ENCODE peak calls at places on chromosome X, in five cellular contexts. Q, S, H, B and A are unnamed samples. For H3K4me1, the result is how much of the 10 kb centered on the place peaks cover.

GRCh38 chrX:22097295-22097694 is 65.2 kb downstream of the PHEX start:
- DNase-seq in B (peak), Q (peak), S (peak), H (peak), A (peak)

GRCh38 chrX:3262906-3263305 is 83.5 kb downstream of the MXRA5 start:
- DNase-seq in S (peak), Q (peak), B (peak), H (peak), A (peak)

GRCh38 chrX:102934624-102935023 is 2.4 kb upstream of the RAB40AL start:
- DNase-seq in H (peak), B (peak), Q (peak), S (peak), A (peak)

GRCh38 chrX:5936438-5936837 is 292.2 kb downstream of the NLGN4X start:
- DNase-seq in B (no peak), S (peak), H (no peak), Q (no peak), A (peak)

GRCh38 chrX:41528784-41529183 is 81.6 kb downstream of the NYX start:
- DNase-seq in S (no peak), B (no peak), H (no peak), Q (no peak), A (no peak)

GRCh38 chrX:112545051-112545450 is 134.7 kb downstream of the LHFPL1 start:
- DNase-seq in S (no peak), H (no peak), Q (peak), B (no peak), A (no peak)

GRCh38 chrX:136259543-136259942 is 8.3 kb upstream of the MAP7D3 start:
- DNase-seq in H (peak), S (peak), Q (peak), B (no peak), A (no peak)

GRCh38 chrX:41921492-41922124 is 1.7 kb downstream of the CASK start:
- DNase-seq in Q (peak), B (peak), H (peak), S (peak), A (peak)

GRCh38 chrX:33741807-33742206 is 390.3 kb downstream of the FAM47A start:
- DNase-seq in B (no peak), S (no peak), H (no peak), Q (no peak), A (no peak)

GRCh38 chrX:115362334-115363095 is 73.0 kb downstream of the LUZP4 start:
- DNase-seq in B (no peak), Q (peak), H (peak), S (peak), A (peak)

GRCh38 chrX:52346462-52347165 is 22.2 kb upstream of the XAGE2 start:
- DNase-seq in H (no peak), S (no peak), Q (peak), B (peak), A (peak)

GRCh38 chrX:41634284-41634683 is 54.5 kb upstream of the GPR34 start:
- DNase-seq in B (no peak), H (peak), S (peak), Q (peak), A (no peak)

GRCh38 chrX:68579810-68580209 is 67.7 kb upstream of the STARD8 start:
- DNase-seq in H (no peak), S (no peak), B (no peak), Q (no peak), A (no peak)

GRCh38 chrX:39886282-39886681 is 211.5 kb downstream of the BCOR start:
- DNase-seq in Q (no peak), H (no peak), S (no peak), B (no peak), A (no peak)

GRCh38 chrX:19673334-19674040 is 158.2 kb upstream of the MAP3K15 start:
- DNase-seq in S (peak), B (peak), Q (peak), H (peak), A (peak)

GRCh38 chrX:103845165-103845653 is 13.2 kb upstream of the RAB9B start:
- DNase-seq in S (peak), H (peak), B (peak), Q (peak), A (peak)

GRCh38 chrX:51053741-51054140 is 143.2 kb downstream of the BMP15 start:
- DNase-seq in H (no peak), B (no peak), Q (no peak), S (no peak), A (no peak)

GRCh38 chrX:13440166-13440565 is 120.3 kb upstream of the ATXN3L start:
- DNase-seq in B (no peak), H (peak), Q (peak), S (no peak), A (no peak)

GRCh38 chrX:72309297-72310071 is 3.8 kb upstream of the CITED1 start:
- DNase-seq in B (no peak), S (no peak), H (no peak), Q (no peak), A (no peak)

GRCh38 chrX:24332868-24333267 is 19.0 kb upstream of the SUPT20HL2 start:
- DNase-seq in H (no peak), Q (no peak), S (no peak), B (no peak), A (no peak)

GRCh38 chrX:1500701-1501624 is 36.0 kb downstream of the P2RY8 start:
- DNase-seq in Q (no peak), H (no peak), B (no peak), S (no peak), A (no peak)
- H3K4me1 ChIP-seq in Q (under half), H (under half), B (under half), S (under half), A (under half)

DNA sequence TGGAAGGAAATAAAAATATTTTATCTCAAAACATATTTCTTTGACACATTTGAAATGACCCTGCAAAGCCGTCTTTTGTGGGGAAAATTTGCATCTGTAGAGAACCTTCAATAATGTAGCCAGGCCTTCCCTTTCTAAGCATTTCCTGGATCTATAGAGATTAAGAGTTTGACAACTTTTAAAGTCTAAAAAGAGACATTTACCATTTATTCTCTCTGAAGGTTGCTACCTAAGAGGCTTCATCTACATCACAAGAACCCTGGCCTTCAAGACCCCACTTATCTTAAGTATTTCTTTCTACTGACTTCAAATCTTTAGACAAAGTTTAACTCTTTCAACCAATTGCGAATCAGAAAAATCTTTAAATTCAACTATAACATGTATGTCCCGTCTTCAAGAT is 1639.8 kb downstream of the RPA4 start:
- DNase-seq in Q (no peak), B (no peak), S (no peak), H (no peak), A (no peak)
- H3K4me2 ChIP-seq in Q (no peak), B (no peak), S (no peak), H (no peak), A (no peak)

DNA sequence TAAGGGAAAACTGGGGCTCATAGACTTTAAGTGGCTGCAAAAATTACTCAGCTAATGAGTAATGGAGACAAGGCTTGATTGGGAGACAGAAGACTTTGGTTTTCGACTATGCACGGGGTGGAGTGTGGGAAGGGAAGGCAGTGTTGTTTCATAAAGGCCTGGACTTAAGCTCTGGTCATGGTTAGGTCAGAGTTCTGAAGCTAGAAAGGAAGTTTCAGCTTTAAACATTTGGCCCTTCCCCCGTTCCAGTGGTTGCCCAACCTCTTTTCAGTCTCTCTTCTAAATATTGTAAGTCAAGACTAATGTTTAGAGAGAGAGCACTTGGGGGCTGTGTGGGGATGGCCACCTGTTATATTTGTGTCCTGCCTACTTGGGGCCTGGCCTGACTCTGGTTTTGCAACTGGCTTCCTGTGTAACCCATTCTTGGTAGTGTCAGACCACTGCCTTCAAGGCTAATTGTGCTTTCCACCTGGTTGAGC is 21.0 kb downstream of the MSN start:
- DNase-seq in Q (peak), H (peak), S (peak), B (no peak), A (peak)
- H3K4me1 ChIP-seq in Q (under half), H (under half), S (under half), B (under half), A (under half)

DNA sequence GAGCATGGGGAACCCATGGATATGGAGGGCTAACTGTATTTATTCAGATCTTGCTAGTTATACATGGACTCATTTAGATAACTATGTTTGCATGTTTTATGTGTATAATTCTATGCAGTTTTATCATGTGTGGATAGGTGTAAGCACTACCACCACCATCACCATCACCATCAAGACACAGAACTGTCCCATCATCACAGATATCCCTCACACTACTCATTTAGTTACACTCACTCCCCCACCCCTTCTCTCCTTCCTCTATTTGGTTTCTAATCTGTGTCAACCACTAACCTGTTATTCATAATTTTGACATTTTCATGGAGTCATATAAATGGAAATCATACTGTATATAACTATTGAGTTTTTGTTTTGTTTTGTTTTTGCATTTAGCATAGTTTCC is 43.7 kb downstream of the STAG2 start:
- DNase-seq in H (no peak), S (no peak), Q (no peak), B (no peak), A (no peak)
- H3K4me2 ChIP-seq in H (no peak), S (no peak), Q (no peak), B (no peak), A (no peak)

GRCh38 chrX:49163555-49164419 is 1.2 kb downstream of the MAGIX start:
- DNase-seq in Q (peak), B (peak), S (peak), H (peak), A (peak)

GRCh38 chrX:49167740-49168108 is 4.0 kb upstream of the PLP2 start:
- DNase-seq in H (no peak), Q (no peak), S (no peak), B (no peak), A (no peak)

GRCh38 chrX:49164589-49165360 is 2.2 kb downstream of the MAGIX start:
- DNase-seq in B (no peak), Q (no peak), H (no peak), S (no peak), A (no peak)

GRCh38 chrX:49165901-49166881 is 3.6 kb downstream of the MAGIX start:
- DNase-seq in B (no peak), S (peak), H (peak), Q (peak), A (peak)

DNA sequence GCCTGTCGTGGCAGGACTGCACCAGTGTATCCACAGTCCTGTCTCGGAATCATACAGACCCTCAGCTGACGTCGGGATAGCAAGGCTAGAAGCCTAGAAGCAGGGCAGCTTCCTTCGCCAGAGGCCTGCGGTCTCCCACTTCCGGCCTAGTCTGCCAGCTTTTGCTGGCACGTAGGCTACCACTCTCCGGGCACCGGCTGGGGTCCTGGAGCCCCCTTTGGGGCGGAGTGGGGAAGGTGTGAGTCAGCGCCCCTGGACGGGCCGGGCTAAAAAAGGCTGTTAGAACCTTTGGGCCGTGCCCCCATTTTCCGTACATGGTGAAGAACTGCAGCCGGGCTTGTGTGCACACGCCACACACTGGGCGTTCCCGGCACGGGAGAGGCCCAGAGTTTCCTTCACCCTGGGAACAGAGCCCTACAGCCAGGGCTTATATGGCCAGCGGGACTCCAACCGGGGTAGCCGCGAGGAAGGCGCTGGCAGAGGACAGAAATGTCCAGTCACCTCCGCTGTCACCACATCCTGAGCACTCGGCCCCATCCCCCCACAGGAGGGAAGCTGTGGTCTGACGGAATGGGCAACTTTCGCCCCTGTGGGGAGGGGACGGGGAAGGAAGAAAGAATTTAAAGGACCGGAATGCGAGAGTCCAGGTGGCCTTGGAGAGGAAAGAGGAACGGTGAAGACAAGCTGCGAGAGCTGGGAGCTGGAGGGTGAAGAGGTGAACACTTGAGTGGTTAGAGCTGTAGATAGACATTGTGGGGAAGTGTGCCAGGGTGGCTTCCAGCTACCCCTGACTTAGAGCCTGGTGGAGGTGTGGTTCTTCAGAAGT is 4.6 kb downstream of the MAGIX start:
- DNase-seq in H (peak), Q (peak), S (peak), B (peak), A (peak)
- H3K4me1 ChIP-seq in H (under half), Q (under half), S (under half), B (under half), A (under half)

GRCh38 chrX:15221321-15221720 is 48.6 kb downstream of the ASB9 start:
- DNase-seq in S (no peak), B (peak), Q (no peak), H (no peak), A (no peak)
- H3K4me2 ChIP-seq in S (no peak), B (no peak), Q (no peak), H (no peak), A (no peak)

GRCh38 chrX:150506486-150506885 is 61.9 kb upstream of the MTM1 start:
- DNase-seq in H (no peak), S (no peak), B (no peak), Q (no peak), A (no peak)

GRCh38 chrX:150508461-150509367 is 59.7 kb upstream of the MTM1 start:
- DNase-seq in H (peak), B (no peak), S (no peak), Q (peak), A (no peak)

GRCh38 chrX:150507251-150507856 is 61.1 kb upstream of the MTM1 start:
- DNase-seq in Q (no peak), H (no peak), B (no peak), S (no peak), A (no peak)

GRCh38 chrX:150509703-150510102 is 58.7 kb upstream of the MTM1 start:
- DNase-seq in H (no peak), B (no peak), Q (no peak), S (no peak), A (no peak)

DNA sequence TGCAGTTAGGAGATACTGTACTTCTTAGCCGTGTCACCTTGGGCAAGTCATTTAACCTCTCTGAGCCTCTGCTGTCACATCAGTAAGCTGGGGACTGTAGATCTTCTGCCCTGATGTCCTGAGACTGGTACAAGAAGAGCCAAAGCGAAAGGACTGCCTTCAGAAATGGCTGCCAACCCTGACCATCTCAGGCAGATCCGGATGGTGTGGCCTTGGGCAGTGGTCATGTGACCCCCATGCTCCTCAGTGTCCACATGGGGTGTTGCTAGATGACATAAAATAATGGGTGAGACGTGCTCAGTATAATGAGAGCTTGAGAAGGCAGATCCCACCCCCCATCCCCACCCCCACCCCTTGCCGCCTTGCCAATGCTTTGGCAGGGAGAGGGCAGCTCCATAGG is 60.4 kb upstream of the MTM1 start:
- DNase-seq in S (no peak), Q (no peak), B (no peak), H (no peak), A (no peak)
- H3K4me1 ChIP-seq in S (under half), Q (under half), B (under half), H (under half), A (under half)

DNA sequence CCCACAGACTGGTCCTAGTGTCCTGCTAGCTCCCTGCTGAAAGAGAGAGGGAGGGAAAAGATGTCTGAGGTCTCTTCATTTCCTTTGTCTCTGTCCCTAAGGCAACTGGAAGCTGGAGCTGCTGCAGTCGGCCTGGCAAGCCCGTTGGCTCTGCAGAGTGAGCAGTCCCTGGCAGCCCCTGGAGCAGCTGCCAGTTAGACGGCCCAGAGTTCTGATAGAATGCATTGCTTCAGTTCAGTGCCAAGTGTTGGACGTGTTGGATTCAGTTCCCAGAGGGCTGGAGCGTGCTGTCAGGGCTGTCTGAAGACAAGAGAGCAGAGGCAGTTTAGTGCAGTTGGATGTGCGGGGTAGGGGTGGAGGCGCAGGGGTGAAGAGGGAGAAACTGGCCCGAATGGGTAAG is 950 bp downstream of the KCNE5 start:
- DNase-seq in H (no peak), B (no peak), Q (no peak), S (no peak), A (no peak)
- H3K4me2 ChIP-seq in H (no peak), B (no peak), Q (no peak), S (no peak), A (no peak)